ENCODE peak calls at places on chromosomes 16 and 17, in five cellular contexts. I is NB4; Q is osteoblast; W is transverse colon; J is CD4-positive, CD25-positive, alpha-beta regulatory T cell. H is an unnamed sample.

GRCh38 chr16:79146-80054 is 1.4 kb downstream of the MPG start:
- DNase-seq in J (no peak), W (no peak), I (peak; percentile 68), Q (peak; percentile 94), H (no peak)

GRCh38 chr16:12818331-12818730 is 14.6 kb upstream of the CPPED1 start:
- DNase-seq in Q (no peak), I (no peak), W (no peak), J (no peak), H (no peak)

GRCh38 chr17:7241047-7241733 is 1.1 kb downstream of the GABARAP start:
- DNase-seq in J (no peak), Q (peak; percentile 68), I (no peak), W (no peak), H (no peak)

GRCh38 chr16:89373355-89374110 is 116.8 kb downstream of the ANKRD11 start:
- DNase-seq in I (no peak), J (no peak), W (no peak), Q (peak; percentile 98), H (no peak)

GRCh38 chr17:60110586-60110985 is 31.9 kb upstream of the HEATR6 start:
- DNase-seq in J (no peak), W (no peak), Q (no peak), I (no peak), H (no peak)

GRCh38 chr17:56269509-56269908 is 116.2 kb downstream of the ANKFN1 start:
- DNase-seq in I (no peak), J (no peak), Q (no peak), W (no peak), H (no peak)

GRCh38 chr17:49402706-49403105 is 12.0 kb downstream of the PHB1 start:
- DNase-seq in I (no peak), J (no peak), Q (no peak), W (no peak), H (no peak)

GRCh38 chr16:81891734-81892364 is 112.8 kb downstream of the PLCG2 start:
- DNase-seq in I (no peak), W (no peak), Q (no peak), J (no peak), H (no peak)

GRCh38 chr17:63774982-63775290 is 966 bp downstream of the DDX42 start:
- DNase-seq in J (peak; percentile 9), Q (peak; percentile 59), W (no peak), I (peak; percentile 56), H (no peak)

GRCh38 chr17:32912218-32912897 is 15.6 kb upstream of the TMEM98 start:
- DNase-seq in I (no peak), W (peak; percentile 87), Q (peak; percentile 90), J (no peak), H (no peak)

GRCh38 chr16:86554917-86555762 is at the start of gene MTHFSD:
- DNase-seq in Q (peak; percentile 99), W (peak; percentile 95), J (peak; percentile 95), I (peak; percentile 93), H (peak; percentile 59)

GRCh38 chr16:86611958-86612357 is 33.6 kb downstream of the FOXL1 start:
- DNase-seq in I (no peak), Q (no peak), J (no peak), W (no peak), H (no peak)

GRCh38 chr16:84532855-84533486 is 28.5 kb upstream of the MEAK7 start:
- DNase-seq in Q (no peak), J (no peak), I (no peak), W (no peak), H (no peak)

GRCh38 chr16:24996301-24996700 is 18.9 kb downstream of the ARHGAP17 start:
- DNase-seq in W (no peak), Q (no peak), J (no peak), I (no peak), H (no peak)

DNA sequence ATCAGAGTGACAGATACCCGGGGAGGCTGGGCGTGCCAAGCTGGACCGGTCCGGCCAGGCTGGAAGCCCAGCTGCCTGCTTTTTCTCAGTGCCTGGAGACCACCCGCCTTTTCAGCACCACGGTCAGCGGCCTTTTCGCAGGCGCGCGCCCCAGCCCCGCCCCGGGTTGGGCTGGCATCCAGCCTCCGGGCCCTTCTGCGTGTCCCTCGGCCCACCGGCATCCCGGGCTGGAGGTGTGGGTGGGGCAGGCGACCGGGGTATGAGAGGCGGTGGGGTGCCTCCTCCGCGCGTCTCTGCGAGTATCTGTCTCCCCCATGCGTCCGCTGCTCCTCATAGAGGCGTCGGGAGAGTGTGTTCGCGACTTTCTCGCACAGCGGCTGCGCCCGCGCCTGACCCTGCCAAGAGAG is 102.5 kb downstream of the MRM1 start:
- DNase-seq in I (peak; percentile 53), W (peak; percentile 32), J (peak; percentile 40), Q (peak; percentile 85), H (no peak)
- H3K4me3 ChIP-seq in I (no peak overlapping the region), W (peak overlapping the region; percentile 22), J (no peak overlapping the region), Q (no peak overlapping the region), H (no peak overlapping the region)

DNA sequence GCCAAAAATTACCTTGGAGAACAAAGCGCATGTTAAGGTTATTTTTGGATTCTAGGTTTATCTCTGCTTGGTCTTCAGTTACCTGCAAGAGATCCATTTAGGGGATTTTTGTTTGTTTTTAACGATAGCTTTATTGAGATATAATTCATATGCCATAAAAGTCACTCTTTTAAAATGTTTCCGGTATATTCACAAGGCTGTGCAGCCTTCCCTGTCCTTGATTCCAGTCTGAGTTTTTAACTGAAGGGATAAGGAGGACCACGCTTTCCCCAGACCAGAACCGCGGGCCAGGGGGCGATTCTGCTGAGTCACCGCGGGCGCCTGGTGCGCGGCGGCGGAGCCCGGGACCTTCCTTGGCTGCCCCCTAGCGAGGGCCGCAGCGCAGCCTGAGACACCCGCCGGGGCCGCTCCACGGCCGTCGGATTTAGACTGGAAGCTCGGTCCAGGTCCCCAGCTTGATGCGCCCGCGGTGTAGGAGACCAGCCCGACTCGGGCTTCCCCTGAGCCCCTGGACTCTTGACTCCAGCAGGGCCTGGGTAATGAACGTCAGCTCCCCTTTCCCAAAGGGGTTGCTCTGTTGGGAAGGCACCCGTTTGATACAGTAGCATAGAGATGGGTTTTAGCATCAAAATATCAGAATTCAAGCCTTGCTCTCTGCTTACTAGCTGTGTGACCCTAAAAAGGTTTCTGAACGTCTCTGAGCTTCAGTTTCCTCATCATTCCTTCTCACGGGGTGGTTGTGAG is 50.0 kb upstream of the STH start:
- DNase-seq in I (peak; percentile 75), J (peak; percentile 20), Q (peak; percentile 97), W (peak; percentile 76), H (no peak)
- H3K4me3 ChIP-seq in I (no peak overlapping the region), J (peak overlapping the region; percentile 42), Q (peak overlapping the region; percentile 58), W (peak overlapping the region; percentile 45), H (peak overlapping the region; percentile 4)

GRCh38 chr17:77322284-77322533 is 181.4 kb downstream of the SEC14L1 start:
- DNase-seq in W (no peak), I (no peak), Q (no peak), J (no peak), H (no peak)
- H3K4me3 ChIP-seq in W (no peak overlapping the region), I (peak overlapping the region; percentile 87), Q (peak overlapping the region; percentile 86), J (no peak overlapping the region), H (peak overlapping the region; percentile 85)

GRCh38 chr16:2518823-2519710 is 1.1 kb upstream of the AMDHD2 start:
- DNase-seq in I (no peak), W (no peak), J (no peak), Q (peak; percentile 78), H (no peak)
- H3K4me3 ChIP-seq in I (no peak overlapping the region), W (peak overlapping the region; percentile 72), J (no peak overlapping the region), Q (no peak overlapping the region), H (no peak overlapping the region)

DNA sequence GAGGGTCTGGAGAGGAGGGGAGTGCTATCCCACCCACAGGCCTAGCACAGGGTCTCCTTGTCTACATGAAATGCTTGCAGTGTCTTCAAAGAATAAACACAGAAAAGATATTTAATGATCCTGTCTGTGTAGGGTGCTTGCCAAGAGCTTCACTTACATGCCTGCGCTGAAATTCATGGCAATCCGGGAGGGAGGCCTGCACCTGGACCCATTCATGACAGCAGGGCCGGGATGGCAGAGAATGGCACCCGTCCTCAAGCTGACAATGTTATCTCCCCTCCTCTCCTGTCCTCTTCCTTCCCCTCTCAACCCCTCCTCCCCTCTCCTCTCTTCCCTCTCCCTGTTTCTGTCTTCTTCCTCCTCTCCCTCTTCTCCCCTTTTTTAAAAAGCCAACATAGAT is 2.1 kb downstream of the ADGRG3 start:
- DNase-seq in W (no peak), I (no peak), Q (peak; percentile 47), J (no peak), H (no peak)
- H3K4me3 ChIP-seq in W (no peak overlapping the region), I (no peak overlapping the region), Q (no peak overlapping the region), J (no peak overlapping the region), H (no peak overlapping the region)

H was measured in GM12864.